ENCODE peak calls at places on chromosomes 5 and 9, in ten cellular contexts. U is omental fat pad; L is fibroblast of pulmonary artery; D is NCI-H1048; Z is stimulated activated CD8-positive, alpha-beta memory T cell treated with anti-CD3 and anti-CD28 coated beads, Interleukin-2, amount 100 ng/mL, for 1 hour; H is AG08395; M is breast epithelium; J is H9; S is T follicular helper cell; B is M059J. G is an unnamed sample.
A peak's percentile ranks its signal among the peaks of the same experiment; 100 is the strongest.

GRCh38 chr5:133868946-133869674 is 99.3 kb downstream of the C5orf15 start:
- DNase-seq in H (peak; percentile 83), L (peak; percentile 82), U (peak; percentile 62), J (peak; percentile 53), D (peak; percentile 1), B (peak; percentile 77), M (peak; percentile 71), Z (peak; percentile 47), S (peak; percentile 43), G (peak; percentile 48)

GRCh38 chr9:99000480-99001395 is 57.0 kb downstream of the COL15A1 start:
- DNase-seq in H (peak; percentile 66), U (no peak), L (peak; percentile 86), J (peak; percentile 46), M (no peak), D (no peak), S (peak; percentile 52), B (peak; percentile 77), Z (peak; percentile 42), G (peak; percentile 50)

GRCh38 chr5:135553688-135554462 is 18.1 kb upstream of the NEUROG1 start:
- DNase-seq in B (peak; percentile 55), Z (no peak), L (peak; percentile 14), U (no peak), D (no peak), S (no peak), M (no peak), H (peak; percentile 64), J (peak; percentile 76), G (no peak)

GRCh38 chr5:93092349-93093105 is 488.5 kb downstream of the NR2F1-AS1 start:
- DNase-seq in Z (no peak), J (no peak), U (no peak), L (peak; percentile 78), H (peak; percentile 50), D (no peak), B (peak; percentile 83), M (no peak), S (no peak), G (no peak)

GRCh38 chr9:133642708-133643361 is 6.7 kb downstream of the DBH start:
- DNase-seq in S (no peak), D (no peak), M (no peak), H (no peak), U (no peak), J (no peak), B (no peak), L (no peak), Z (no peak), G (no peak)

GRCh38 chr5:155726267-155726666 is 600.7 kb upstream of the SGCD start:
- DNase-seq in M (no peak), U (no peak), D (no peak), L (peak; percentile 6), Z (no peak), J (peak; percentile 35), S (no peak), B (peak; percentile 3), H (peak; percentile 33), G (no peak)

GRCh38 chr5:989961-990530 is 18.6 kb upstream of the NKD2 start:
- DNase-seq in U (no peak), D (no peak), Z (no peak), H (no peak), B (no peak), J (peak; percentile 70), L (peak; percentile 61), S (no peak), M (no peak), G (no peak)

GRCh38 chr9:30967484-30967883 is 1417.0 kb upstream of the ACO1 start:
- DNase-seq in Z (no peak), B (peak; percentile 19), U (no peak), H (no peak), L (peak; percentile 16), S (no peak), J (no peak), M (no peak), D (no peak), G (no peak)

GRCh38 chr5:110038297-110038997 is 348.7 kb downstream of the MAN2A1 start:
- DNase-seq in J (no peak), L (peak; percentile 27), M (no peak), U (no peak), H (no peak), S (no peak), D (no peak), Z (no peak), B (peak; percentile 20), G (no peak)

GRCh38 chr5:10760033-10760975 is 730 bp downstream of the DAP start:
- DNase-seq in J (no peak), B (peak; percentile 85), U (no peak), L (peak; percentile 52), H (peak; percentile 46), D (no peak), Z (no peak), M (peak; percentile 70), S (peak; percentile 11), G (no peak)

GRCh38 chr5:61053937-61054336 is 108.3 kb downstream of the SMIM15 start:
- DNase-seq in D (no peak), M (no peak), U (no peak), L (peak; percentile 20), Z (no peak), H (no peak), B (peak; percentile 60), J (no peak), S (no peak), G (no peak)

GRCh38 chr9:36486454-36486932 is 86.2 kb upstream of the MELK start:
- DNase-seq in L (peak; percentile 15), J (no peak), B (peak; percentile 49), M (no peak), D (no peak), U (no peak), S (no peak), H (no peak), Z (peak; percentile 12), G (peak; percentile 10)

GRCh38 chr9:104808030-104808614 is 44.2 kb downstream of the NIPSNAP3B start:
- DNase-seq in L (peak; percentile 64), H (peak; percentile 63), J (peak; percentile 38), D (no peak), S (no peak), M (no peak), B (peak; percentile 63), Z (no peak), U (no peak), G (no peak)

GRCh38 chr5:78929833-78930232 is 55.3 kb downstream of the ARSB start:
- DNase-seq in S (no peak), U (no peak), L (no peak), H (no peak), D (no peak), J (no peak), B (peak; percentile 5), Z (no peak), M (no peak), G (no peak)

GRCh38 chr9:76884823-76885222 is 21.1 kb downstream of the PRUNE2 start:
- DNase-seq in U (no peak), Z (no peak), M (no peak), J (no peak), H (no peak), B (no peak), D (no peak), L (no peak), S (no peak), G (no peak)

GRCh38 chr9:26565131-26565530 is 327.5 kb downstream of the CAAP1 start:
- DNase-seq in L (no peak), B (no peak), J (no peak), S (no peak), D (no peak), Z (no peak), M (no peak), H (no peak), U (no peak), G (no peak)

GRCh38 chr5:143220748-143221211 is 182.7 kb downstream of the NR3C1 start:
- DNase-seq in J (no peak), M (no peak), B (no peak), L (no peak), S (no peak), Z (no peak), U (no peak), D (no peak), H (no peak), G (no peak)

GRCh38 chr9:116020146-116020545 is 133.4 kb upstream of the PAPPA start:
- DNase-seq in S (no peak), B (peak; percentile 22), J (no peak), Z (no peak), U (no peak), L (no peak), H (no peak), M (no peak), D (no peak), G (no peak)

GRCh38 chr5:141003791-141004601 is 37.7 kb downstream of the PCDHAC2 start:
- DNase-seq in U (no peak), S (no peak), M (no peak), H (no peak), B (peak; percentile 59), D (no peak), L (peak; percentile 2), J (peak; percentile 84), Z (no peak), G (no peak)

GRCh38 chr9:95336281-95336680 is 18.8 kb upstream of the FANCC start:
- DNase-seq in B (no peak), M (no peak), L (peak; percentile 17), Z (peak; percentile 17), U (no peak), H (no peak), S (no peak), J (peak; percentile 55), D (no peak), G (no peak)

GRCh38 chr9:76403352-76403751 is 9.1 kb upstream of the RFK start:
- DNase-seq in Z (no peak), J (no peak), M (no peak), D (no peak), B (peak; percentile 91), H (peak; percentile 79), L (peak; percentile 90), S (no peak), U (no peak), G (no peak)

GRCh38 chr5:35198681-35199080 is 31.6 kb downstream of the PRLR start:
- DNase-seq in B (peak; percentile 43), M (no peak), J (no peak), D (no peak), H (peak; percentile 49), U (no peak), L (peak; percentile 21), Z (no peak), S (no peak), G (no peak)

GRCh38 chr5:39073759-39074008 is 515 bp downstream of the RICTOR start:
- DNase-seq in J (no peak), U (no peak), H (no peak), D (no peak), L (no peak), B (no peak), M (no peak), Z (no peak), S (no peak), G (no peak)

GRCh38 chr9:105508530-105508929 is 49.4 kb upstream of the FKTN start:
- DNase-seq in M (no peak), H (no peak), D (no peak), Z (no peak), B (no peak), L (no peak), J (no peak), U (no peak), S (no peak), G (no peak)

G was measured in T-helper 9 cell.